ENCODE peak calls at places on chromosomes 6 and 20, in four cellular contexts. K is IMR-90, A is A549, B is K562. O is an unnamed sample.

GRCh38 chr6:83417880-83418663 is 12.8 kb downstream of the ME1 start:
- DNase-seq in B (peak; percentile 18), A (peak; percentile 33), K (peak; percentile 79), O (peak; percentile 36)

GRCh38 chr6:151436814-151437213 is 15.1 kb downstream of the RMND1 start:
- DNase-seq in A (no peak), K (peak; percentile 48), B (no peak), O (no peak)

GRCh38 chr6:131443514-131443913 is 129.5 kb upstream of the ARG1 start:
- DNase-seq in K (no peak), B (no peak), A (no peak), O (no peak)

GRCh38 chr6:119349341-119350201 is at the start of gene MAN1A1:
- DNase-seq in A (peak; percentile 62), B (peak; percentile 98), K (peak; percentile 66), O (peak; percentile 99)

GRCh38 chr6:45933855-45934254 is 81.8 kb downstream of the CLIC5 start:
- DNase-seq in A (no peak), B (no peak), K (no peak), O (no peak)

GRCh38 chr20:50872562-50873288 is 58.5 kb downstream of the ADNP start:
- DNase-seq in K (no peak), A (no peak), B (no peak), O (no peak)

GRCh38 chr6:113642390-113642713 is 214.8 kb upstream of the MARCKS start:
- DNase-seq in A (no peak), K (no peak), B (no peak), O (no peak)

GRCh38 chr6:107713214-107713962 is 110.7 kb downstream of the SCML4 start:
- DNase-seq in K (no peak), A (no peak), B (no peak), O (peak; percentile 35)

GRCh38 chr6:16134430-16134829 is 5.5 kb downstream of the MYLIP start:
- DNase-seq in K (no peak), A (no peak), B (no peak), O (no peak)

GRCh38 chr6:136471372-136471771 is 78.8 kb downstream of the MAP7 start:
- DNase-seq in B (no peak), K (peak; percentile 1), A (no peak), O (no peak)

GRCh38 chr6:39791850-39792500 is at the start of gene DAAM2:
- DNase-seq in A (no peak), K (peak; percentile 41), B (no peak), O (peak; percentile 81)

GRCh38 chr6:140437619-140438345 is 1063.3 kb upstream of the CITED2 start:
- DNase-seq in K (peak; percentile 4), A (no peak), B (no peak), O (no peak)

GRCh38 chr6:85405175-85405852 is 44.6 kb upstream of the NT5E start:
- DNase-seq in A (peak; percentile 25), B (no peak), K (peak; percentile 55), O (no peak)

GRCh38 chr6:44906761-44907160 is 421.4 kb upstream of the RUNX2 start:
- DNase-seq in B (no peak), K (no peak), A (no peak), O (no peak)

GRCh38 chr6:109610555-109610954 is 80.4 kb downstream of the AK9 start:
- DNase-seq in B (no peak), K (no peak), A (no peak), O (no peak)

GRCh38 chr6:29028821-29029220 is 16.2 kb downstream of the OR2W1 start:
- DNase-seq in K (no peak), B (no peak), A (no peak), O (no peak)

GRCh38 chr20:10113746-10114145 is 79.0 kb downstream of the ANKEF1 start:
- DNase-seq in A (no peak), K (no peak), B (no peak), O (no peak)

GRCh38 chr6:6825986-6826901 is 237.7 kb downstream of the LY86 start:
- DNase-seq in B (no peak), A (no peak), K (no peak), O (peak; percentile 15)

GRCh38 chr20:47204008-47204745 is 152.3 kb downstream of the ZMYND8 start:
- DNase-seq in A (no peak), K (peak; percentile 87), B (no peak), O (no peak)

GRCh38 chr6:149196091-149196490 is 121.4 kb upstream of the TAB2 start:
- DNase-seq in A (no peak), K (no peak), B (no peak), O (no peak)

GRCh38 chr6:135148889-135149288 is 32.2 kb upstream of the MYB start:
- DNase-seq in B (no peak), K (no peak), A (no peak), O (no peak)
- TF ChIP-seq SMC3 in B (no peak), K (no peak), A (no peak), O (no peak)

GRCh38 chr6:144601221-144601620 is 316.1 kb downstream of the UTRN start:
- DNase-seq in A (no peak), K (no peak), B (no peak), O (no peak)
- TF ChIP-seq RCOR1 in A (no peak), K (no peak), B (no peak), O (no peak)

GRCh38 chr6:3769610-3770009 is 18.1 kb upstream of the PXDC1 start:
- DNase-seq in K (peak; percentile 68), B (no peak), A (no peak), O (no peak)
- TF ChIP-seq SMC3 in K (no peak), B (no peak), A (no peak), O (no peak)

DNA sequence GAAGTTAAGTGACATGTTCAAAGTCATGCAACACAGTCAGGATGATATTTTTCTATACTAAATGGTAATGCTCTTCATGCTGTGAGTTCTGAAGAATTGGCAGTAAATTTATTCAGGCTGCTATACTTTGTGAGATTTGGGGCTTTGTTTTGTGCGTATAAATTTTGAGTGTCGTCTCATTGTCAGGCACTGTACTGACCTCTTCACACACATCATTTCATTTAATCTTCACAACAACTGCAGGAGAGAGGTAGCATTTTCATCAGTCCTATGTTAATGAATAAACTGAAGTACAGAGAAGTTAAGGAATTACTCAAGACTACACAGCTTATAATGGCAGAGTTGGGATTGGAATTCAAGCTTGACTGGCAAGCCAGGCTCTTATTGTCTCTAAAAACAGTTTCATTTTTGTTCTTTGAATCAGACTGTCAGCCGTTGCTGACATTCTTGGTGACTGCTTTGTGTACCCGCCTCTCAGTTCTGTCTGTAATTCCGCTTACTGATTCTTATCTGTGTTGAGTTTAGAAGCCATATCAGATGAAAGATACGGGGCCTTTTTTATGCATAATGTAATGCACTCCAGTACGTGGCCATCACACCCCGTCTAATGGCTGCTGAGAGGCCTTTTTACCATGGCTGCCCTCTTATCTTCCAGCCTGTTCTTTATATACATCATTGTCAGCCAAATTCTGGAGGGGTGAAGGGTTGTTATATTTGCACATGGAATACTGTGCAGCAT is 274.9 kb downstream of the UTRN start:
- DNase-seq in A (no peak), K (peak; percentile 38), B (no peak), O (peak; percentile 21)
- TF ChIP-seq RCOR1 in A (no peak), K (no peak), B (no peak), O (no peak)

DNA sequence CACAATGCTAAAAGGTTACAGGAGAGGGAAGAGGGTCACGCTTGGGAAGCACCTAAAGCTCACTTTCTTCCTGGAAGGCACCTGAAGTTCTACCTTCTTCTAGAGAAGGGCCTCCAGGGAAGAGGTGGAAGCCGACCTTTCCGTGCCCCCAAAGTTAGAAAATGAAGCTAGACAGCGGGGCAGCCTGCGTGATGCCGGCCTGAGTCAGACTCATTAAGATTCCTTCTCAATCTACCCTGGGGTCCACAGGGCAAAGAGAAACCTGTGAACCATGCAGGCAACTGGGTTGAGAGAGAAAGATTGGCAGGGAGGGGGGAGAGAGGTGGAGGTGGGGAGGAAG is 54.8 kb upstream of the CCDC167 start:
- DNase-seq in A (no peak), B (no peak), K (peak; percentile 66), O (no peak)
- TF ChIP-seq SMC3 in A (no peak), B (no peak), K (no peak), O (no peak)